ENCODE peak calls at places on chromosomes 13 and 19, in seven cellular contexts. One of them, this sample, is unnamed.
A peak's percentile ranks its signal among the peaks of the same experiment; 100 is the strongest.

GRCh38 chr13:50241479-50241878 is 226.2 kb downstream of the KCNRG start:
- DNase-seq in tibial artery: no peak
- DNase-seq in naive thymus-derived CD4-positive, alpha-beta T cell: no peak
- DNase-seq in CD8-positive, alpha-beta memory T cell: no peak
- DNase-seq in tibial nerve: no peak
- DNase-seq in breast epithelium: no peak
- DNase-seq in MM.1S: no peak
- DNase-seq in this sample: no peak

GRCh38 chr13:75763511-75763910 is 127.4 kb downstream of the LMO7 start:
- DNase-seq in tibial nerve: no peak
- DNase-seq in breast epithelium: no peak
- DNase-seq in naive thymus-derived CD4-positive, alpha-beta T cell: no peak
- DNase-seq in MM.1S: no peak
- DNase-seq in CD8-positive, alpha-beta memory T cell: no peak
- DNase-seq in tibial artery: no peak
- DNase-seq in this sample: no peak

GRCh38 chr19:58538257-58539168 is 5.4 kb upstream of the TRIM28 start:
- DNase-seq in tibial nerve: no peak
- DNase-seq in tibial artery: no peak
- DNase-seq in breast epithelium: no peak
- DNase-seq in MM.1S: no peak
- DNase-seq in CD8-positive, alpha-beta memory T cell: no peak
- DNase-seq in naive thymus-derived CD4-positive, alpha-beta T cell: no peak
- DNase-seq in this sample: peak; percentile 67

GRCh38 chr19:32287811-32288227 is 57.6 kb upstream of the ZNF507 start:
- DNase-seq in tibial artery: peak; percentile 72
- DNase-seq in tibial nerve: peak; percentile 85
- DNase-seq in breast epithelium: no peak
- DNase-seq in CD8-positive, alpha-beta memory T cell: no peak
- DNase-seq in MM.1S: peak; percentile 35
- DNase-seq in naive thymus-derived CD4-positive, alpha-beta T cell: no peak
- DNase-seq in this sample: peak; percentile 21

GRCh38 chr19:38917921-38918491 is 6.0 kb upstream of the CCER2 start:
- DNase-seq in naive thymus-derived CD4-positive, alpha-beta T cell: no peak
- DNase-seq in breast epithelium: no peak
- DNase-seq in MM.1S: no peak
- DNase-seq in tibial artery: no peak
- DNase-seq in CD8-positive, alpha-beta memory T cell: no peak
- DNase-seq in tibial nerve: no peak
- DNase-seq in this sample: no peak

GRCh38 chr13:112912726-112913440 is 56.1 kb upstream of the MCF2L start:
- DNase-seq in CD8-positive, alpha-beta memory T cell: no peak
- DNase-seq in MM.1S: no peak
- DNase-seq in naive thymus-derived CD4-positive, alpha-beta T cell: no peak
- DNase-seq in breast epithelium: no peak
- DNase-seq in tibial nerve: no peak
- DNase-seq in tibial artery: no peak
- DNase-seq in this sample: no peak

GRCh38 chr13:73092831-73093230 is 34.0 kb downstream of the KLF5 start:
- DNase-seq in CD8-positive, alpha-beta memory T cell: no peak
- DNase-seq in breast epithelium: no peak
- DNase-seq in tibial nerve: no peak
- DNase-seq in naive thymus-derived CD4-positive, alpha-beta T cell: no peak
- DNase-seq in tibial artery: no peak
- DNase-seq in MM.1S: peak; percentile 83
- DNase-seq in this sample: peak; percentile 63

GRCh38 chr13:49635599-49636433 is 7.5 kb downstream of the ARL11 start:
- DNase-seq in tibial nerve: peak; percentile 19
- DNase-seq in breast epithelium: no peak
- DNase-seq in naive thymus-derived CD4-positive, alpha-beta T cell: peak; percentile 61
- DNase-seq in MM.1S: no peak
- DNase-seq in tibial artery: no peak
- DNase-seq in CD8-positive, alpha-beta memory T cell: peak; percentile 59
- DNase-seq in this sample: peak; percentile 21

GRCh38 chr13:44867825-44868224 is 121.4 kb downstream of the NUFIP1 start:
- DNase-seq in tibial nerve: no peak
- DNase-seq in tibial artery: no peak
- DNase-seq in MM.1S: no peak
- DNase-seq in CD8-positive, alpha-beta memory T cell: no peak
- DNase-seq in breast epithelium: no peak
- DNase-seq in naive thymus-derived CD4-positive, alpha-beta T cell: no peak
- DNase-seq in this sample: no peak

GRCh38 chr19:41641879-41642485 is 15.1 kb upstream of the CEACAM4 start:
- DNase-seq in tibial artery: peak; percentile 53
- DNase-seq in breast epithelium: no peak
- DNase-seq in CD8-positive, alpha-beta memory T cell: peak; percentile 45
- DNase-seq in naive thymus-derived CD4-positive, alpha-beta T cell: peak; percentile 65
- DNase-seq in MM.1S: peak; percentile 73
- DNase-seq in tibial nerve: peak; percentile 73
- DNase-seq in this sample: peak; percentile 76

DNA sequence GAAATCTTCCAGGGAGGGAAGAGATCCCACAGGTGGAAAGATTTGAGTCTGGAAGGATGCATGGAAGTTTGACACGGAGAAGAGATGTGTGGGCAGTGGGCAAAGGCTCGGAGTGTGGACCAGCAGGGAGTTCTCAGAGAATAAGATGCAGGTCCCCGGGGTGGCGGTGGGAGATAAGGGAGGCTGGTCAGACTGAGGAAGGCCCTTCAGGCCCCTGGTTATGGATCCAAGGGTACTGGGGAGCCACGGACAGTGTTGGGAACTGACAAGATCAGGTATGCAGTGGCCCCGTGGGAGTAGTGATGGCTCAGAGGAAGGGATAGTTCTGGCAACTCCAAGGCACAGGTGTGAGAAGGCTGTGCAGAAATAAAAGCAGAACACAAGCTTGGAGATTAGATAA is 2.5 kb downstream of the CAMSAP3 start:
- DNase-seq in tibial nerve: no peak
- DNase-seq in naive thymus-derived CD4-positive, alpha-beta T cell: no peak
- DNase-seq in MM.1S: no peak
- DNase-seq in breast epithelium: no peak
- DNase-seq in tibial artery: no peak
- DNase-seq in CD8-positive, alpha-beta memory T cell: no peak
- DNase-seq in this sample: no peak
- H3K4me1 ChIP-seq in tibial nerve: no peaks in the 10 kb centered on the region
- H3K4me1 ChIP-seq in naive thymus-derived CD4-positive, alpha-beta T cell: no peaks in the 10 kb centered on the region
- H3K4me1 ChIP-seq in MM.1S: no peaks in the 10 kb centered on the region
- H3K4me1 ChIP-seq in breast epithelium: no peaks in the 10 kb centered on the region
- H3K4me1 ChIP-seq in tibial artery: peaks cover 14% of the 10 kb centered on the region
- H3K4me1 ChIP-seq in CD8-positive, alpha-beta memory T cell: no peaks in the 10 kb centered on the region
- H3K4me1 ChIP-seq in this sample: peaks cover 7% of the 10 kb centered on the region

GRCh38 chr19:18444513-18444912 is 6.6 kb upstream of the ISYNA1 start:
- DNase-seq in tibial nerve: no peak
- DNase-seq in tibial artery: no peak
- DNase-seq in breast epithelium: no peak
- DNase-seq in MM.1S: no peak
- DNase-seq in CD8-positive, alpha-beta memory T cell: no peak
- DNase-seq in naive thymus-derived CD4-positive, alpha-beta T cell: no peak
- DNase-seq in this sample: no peak
- H3K27ac ChIP-seq in tibial nerve: no peak overlapping the region
- H3K27ac ChIP-seq in tibial artery: no peak overlapping the region
- H3K27ac ChIP-seq in breast epithelium: no peak overlapping the region
- H3K27ac ChIP-seq in MM.1S: no peak overlapping the region
- H3K27ac ChIP-seq in CD8-positive, alpha-beta memory T cell: no peak overlapping the region
- H3K27ac ChIP-seq in naive thymus-derived CD4-positive, alpha-beta T cell: no peak overlapping the region
- H3K27ac ChIP-seq in this sample: no peak overlapping the region

GRCh38 chr13:23344923-23345322 is 88.6 kb downstream of the SACS start:
- DNase-seq in tibial artery: no peak
- DNase-seq in naive thymus-derived CD4-positive, alpha-beta T cell: no peak
- DNase-seq in breast epithelium: no peak
- DNase-seq in CD8-positive, alpha-beta memory T cell: no peak
- DNase-seq in tibial nerve: no peak
- DNase-seq in MM.1S: no peak
- DNase-seq in this sample: no peak
- H3K4me1 ChIP-seq in tibial artery: peaks cover 24% of the 10 kb centered on the region
- H3K4me1 ChIP-seq in naive thymus-derived CD4-positive, alpha-beta T cell: no peaks in the 10 kb centered on the region
- H3K4me1 ChIP-seq in breast epithelium: no peaks in the 10 kb centered on the region
- H3K4me1 ChIP-seq in CD8-positive, alpha-beta memory T cell: no peaks in the 10 kb centered on the region
- H3K4me1 ChIP-seq in tibial nerve: no peaks in the 10 kb centered on the region
- H3K4me1 ChIP-seq in MM.1S: no peaks in the 10 kb centered on the region
- H3K4me1 ChIP-seq in this sample: no peaks in the 10 kb centered on the region

GRCh38 chr19:50897612-50898011 is 13.6 kb downstream of the KLK4 start:
- DNase-seq in breast epithelium: no peak
- DNase-seq in tibial nerve: no peak
- DNase-seq in MM.1S: no peak
- DNase-seq in naive thymus-derived CD4-positive, alpha-beta T cell: no peak
- DNase-seq in tibial artery: no peak
- DNase-seq in CD8-positive, alpha-beta memory T cell: no peak
- DNase-seq in this sample: no peak
- H3K27ac ChIP-seq in breast epithelium: no peak overlapping the region
- H3K27ac ChIP-seq in tibial nerve: no peak overlapping the region
- H3K27ac ChIP-seq in MM.1S: no peak overlapping the region
- H3K27ac ChIP-seq in naive thymus-derived CD4-positive, alpha-beta T cell: no peak overlapping the region
- H3K27ac ChIP-seq in tibial artery: no peak overlapping the region
- H3K27ac ChIP-seq in CD8-positive, alpha-beta memory T cell: no peak overlapping the region
- H3K27ac ChIP-seq in this sample: no peak overlapping the region

DNA sequence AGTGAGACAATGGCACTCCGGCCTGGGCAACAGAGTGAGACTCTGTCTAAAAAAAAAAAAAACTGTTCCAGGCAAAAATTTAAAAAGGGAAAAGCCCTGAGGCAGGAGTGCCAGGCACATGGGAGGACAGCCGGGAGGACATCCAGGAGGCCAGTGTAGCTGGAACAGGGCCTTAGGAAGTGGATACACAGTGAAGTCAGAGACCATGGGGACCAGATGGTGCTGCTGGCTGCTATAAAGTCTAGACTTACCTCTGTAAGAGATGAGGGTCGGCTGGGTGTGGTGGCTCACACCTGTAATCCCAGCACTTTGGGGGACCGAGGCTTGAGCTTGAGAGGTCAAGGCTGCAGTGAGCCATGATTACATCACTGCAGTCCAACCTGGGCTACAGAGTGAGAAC is 15.0 kb downstream of the HAS1 start:
- DNase-seq in tibial nerve: no peak
- DNase-seq in MM.1S: no peak
- DNase-seq in CD8-positive, alpha-beta memory T cell: no peak
- DNase-seq in naive thymus-derived CD4-positive, alpha-beta T cell: no peak
- DNase-seq in tibial artery: no peak
- DNase-seq in breast epithelium: no peak
- DNase-seq in this sample: no peak
- H3K4me1 ChIP-seq in tibial nerve: no peaks in the 10 kb centered on the region
- H3K4me1 ChIP-seq in MM.1S: no peaks in the 10 kb centered on the region
- H3K4me1 ChIP-seq in CD8-positive, alpha-beta memory T cell: peaks cover 11% of the 10 kb centered on the region
- H3K4me1 ChIP-seq in naive thymus-derived CD4-positive, alpha-beta T cell: no peaks in the 10 kb centered on the region
- H3K4me1 ChIP-seq in tibial artery: peaks cover 13% of the 10 kb centered on the region
- H3K4me1 ChIP-seq in breast epithelium: no peaks in the 10 kb centered on the region
- H3K4me1 ChIP-seq in this sample: peaks cover 11% of the 10 kb centered on the region

DNA sequence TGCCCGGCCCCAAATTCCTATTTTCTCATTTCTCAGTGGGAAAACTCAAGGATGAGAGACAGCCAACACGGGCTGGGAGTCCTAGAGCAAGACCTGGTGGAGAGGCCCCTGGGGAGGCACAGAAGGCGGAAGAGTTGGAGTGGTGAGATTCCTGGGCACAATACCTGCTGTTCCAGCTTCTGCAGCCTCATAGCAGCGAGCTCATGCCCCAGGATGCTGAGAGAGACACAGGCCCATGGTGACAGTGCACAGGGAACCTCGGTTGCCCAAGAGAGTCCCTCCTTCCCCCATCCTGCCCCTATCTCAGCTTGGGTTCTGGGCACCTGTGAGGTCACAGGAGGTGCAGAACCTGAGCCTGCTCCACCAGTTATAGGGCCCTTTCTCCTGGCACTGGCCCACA is 1.4 kb downstream of the TULP2 start:
- DNase-seq in tibial artery: no peak
- DNase-seq in MM.1S: no peak
- DNase-seq in tibial nerve: no peak
- DNase-seq in CD8-positive, alpha-beta memory T cell: no peak
- DNase-seq in naive thymus-derived CD4-positive, alpha-beta T cell: no peak
- DNase-seq in breast epithelium: no peak
- DNase-seq in this sample: no peak
- H3K27ac ChIP-seq in tibial artery: no peak overlapping the region
- H3K27ac ChIP-seq in MM.1S: no peak overlapping the region
- H3K27ac ChIP-seq in tibial nerve: no peak overlapping the region
- H3K27ac ChIP-seq in CD8-positive, alpha-beta memory T cell: no peak overlapping the region
- H3K27ac ChIP-seq in naive thymus-derived CD4-positive, alpha-beta T cell: no peak overlapping the region
- H3K27ac ChIP-seq in breast epithelium: no peak overlapping the region
- H3K27ac ChIP-seq in this sample: no peak overlapping the region

DNA sequence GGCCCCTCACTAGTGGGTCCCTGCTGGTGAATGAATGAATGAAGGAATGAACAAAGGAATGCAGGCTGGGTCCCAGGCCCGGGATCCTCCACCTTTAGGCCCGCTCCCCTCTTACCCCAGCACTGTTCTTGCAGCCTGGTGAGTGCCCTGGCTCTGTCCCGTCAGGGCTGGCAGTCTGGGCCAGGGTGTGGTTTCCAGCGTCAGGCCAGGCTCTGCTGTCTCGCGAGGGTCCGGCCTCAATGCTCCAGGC is 317 bp downstream of the LYL1 start:
- DNase-seq in CD8-positive, alpha-beta memory T cell: no peak
- DNase-seq in tibial nerve: no peak
- DNase-seq in naive thymus-derived CD4-positive, alpha-beta T cell: no peak
- DNase-seq in MM.1S: no peak
- DNase-seq in tibial artery: no peak
- DNase-seq in breast epithelium: no peak
- DNase-seq in this sample: no peak
- H3K4me1 ChIP-seq in CD8-positive, alpha-beta memory T cell: peaks cover 64% of the 10 kb centered on the region
- H3K4me1 ChIP-seq in tibial nerve: no peaks in the 10 kb centered on the region
- H3K4me1 ChIP-seq in naive thymus-derived CD4-positive, alpha-beta T cell: peaks cover 54% of the 10 kb centered on the region
- H3K4me1 ChIP-seq in MM.1S: peaks cover 28% of the 10 kb centered on the region
- H3K4me1 ChIP-seq in tibial artery: peaks cover 48% of the 10 kb centered on the region
- H3K4me1 ChIP-seq in breast epithelium: peaks cover 4% of the 10 kb centered on the region
- H3K4me1 ChIP-seq in this sample: peaks cover 86% of the 10 kb centered on the region

This sample was measured in CD4-positive, CD25-positive, alpha-beta regulatory T cell.